ENCODE peak calls at places on chromosomes 4 and X, in eight cellular contexts. Y is cardiac muscle cell, H is HepG2, T is endothelial cell, P is neural crest cell, B is AG10803, I is mucosa of descending colon, A is AG04450. M is an unnamed sample.

GRCh38 chr4:102438873-102439614 is 62.1 kb upstream of the NFKB1 start:
- DNase-seq in Y (no peak), H (peak), T (no peak), P (no peak), B (peak), I (no peak), A (peak), M (peak)

GRCh38 chr4:159272341-159273125 is 169.7 kb downstream of the RAPGEF2 start:
- DNase-seq in Y (no peak), H (no peak), T (no peak), P (no peak), B (no peak), I (no peak), A (peak), M (no peak)

GRCh38 chrX:9466115-9466495 is 1.2 kb downstream of the TBL1X start:
- DNase-seq in Y (peak), H (no peak), T (peak), P (peak), B (peak), I (peak), A (no peak), M (no peak)

GRCh38 chr4:4791299-4791798 is 68.1 kb upstream of the MSX1 start:
- DNase-seq in Y (no peak), H (no peak), T (no peak), P (no peak), B (peak), I (no peak), A (no peak), M (no peak)

GRCh38 chr4:172692701-172693100 is 475.9 kb upstream of the GALNT7 start:
- DNase-seq in Y (no peak), H (no peak), T (no peak), P (no peak), B (no peak), I (no peak), A (no peak), M (no peak)

GRCh38 chr4:76823516-76823915 is 74.4 kb downstream of the SOWAHB start:
- DNase-seq in Y (no peak), H (no peak), T (no peak), P (no peak), B (no peak), I (no peak), A (no peak), M (no peak)

GRCh38 chr4:26568446-26568994 is 15.4 kb upstream of the TBC1D19 start:
- DNase-seq in Y (no peak), H (no peak), T (no peak), P (no peak), B (peak), I (no peak), A (peak), M (peak)

GRCh38 chr4:112266823-112267222 is 18.9 kb downstream of the TIFA start:
- DNase-seq in Y (no peak), H (no peak), T (no peak), P (no peak), B (peak), I (no peak), A (no peak), M (peak)

GRCh38 chr4:26220704-26221103 is 100.1 kb upstream of the RBPJ start:
- DNase-seq in Y (no peak), H (no peak), T (no peak), P (no peak), B (peak), I (no peak), A (peak), M (peak)

GRCh38 chrX:20968996-20969395 is 405.2 kb upstream of the CNKSR2 start:
- DNase-seq in Y (no peak), H (no peak), T (no peak), P (no peak), B (peak), I (no peak), A (no peak), M (no peak)

GRCh38 chr4:154314248-154314647 is 177.4 kb downstream of the DCHS2 start:
- DNase-seq in Y (peak), H (peak), T (no peak), P (no peak), B (peak), I (no peak), A (no peak), M (peak)

GRCh38 chr4:3500634-3501101 is 31.6 kb downstream of the LRPAP1 start:
- DNase-seq in Y (no peak), H (no peak), T (no peak), P (no peak), B (no peak), I (no peak), A (no peak), M (no peak)

GRCh38 chrX:153968754-153969124 is 2.9 kb downstream of the HCFC1 start:
- DNase-seq in Y (peak), H (no peak), T (no peak), P (no peak), B (no peak), I (no peak), A (no peak), M (peak)

GRCh38 chr4:76981649-76982048 is 32.1 kb downstream of the SEPTIN11 start:
- DNase-seq in Y (no peak), H (no peak), T (no peak), P (no peak), B (no peak), I (no peak), A (no peak), M (no peak)

GRCh38 chr4:148216866-148217814 is 225.1 kb downstream of the NR3C2 start:
- DNase-seq in Y (no peak), H (no peak), T (no peak), P (no peak), B (peak), I (no peak), A (no peak), M (no peak)

GRCh38 chr4:3463556-3464348 is 646 bp downstream of the DOK7 start:
- DNase-seq in Y (no peak), H (no peak), T (no peak), P (no peak), B (no peak), I (no peak), A (no peak), M (no peak)

GRCh38 chr4:160811956-160812355 is 1351.8 kb downstream of the FSTL5 start:
- DNase-seq in Y (no peak), H (no peak), T (no peak), P (no peak), B (no peak), I (no peak), A (no peak), M (no peak)

GRCh38 chr4:183508693-183509092 is 3.8 kb downstream of the ING2 start:
- DNase-seq in Y (no peak), H (no peak), T (no peak), P (no peak), B (no peak), I (no peak), A (no peak), M (no peak)

GRCh38 chr4:78754872-78755271 is 21.3 kb upstream of the BMP2K start:
- DNase-seq in Y (no peak), H (no peak), T (no peak), P (no peak), B (no peak), I (no peak), A (no peak), M (no peak)

GRCh38 chr4:184441461-184442392 is 32.6 kb downstream of the IRF2 start:
- DNase-seq in Y (no peak), H (no peak), T (peak), P (no peak), B (peak), I (no peak), A (no peak), M (no peak)

DNA sequence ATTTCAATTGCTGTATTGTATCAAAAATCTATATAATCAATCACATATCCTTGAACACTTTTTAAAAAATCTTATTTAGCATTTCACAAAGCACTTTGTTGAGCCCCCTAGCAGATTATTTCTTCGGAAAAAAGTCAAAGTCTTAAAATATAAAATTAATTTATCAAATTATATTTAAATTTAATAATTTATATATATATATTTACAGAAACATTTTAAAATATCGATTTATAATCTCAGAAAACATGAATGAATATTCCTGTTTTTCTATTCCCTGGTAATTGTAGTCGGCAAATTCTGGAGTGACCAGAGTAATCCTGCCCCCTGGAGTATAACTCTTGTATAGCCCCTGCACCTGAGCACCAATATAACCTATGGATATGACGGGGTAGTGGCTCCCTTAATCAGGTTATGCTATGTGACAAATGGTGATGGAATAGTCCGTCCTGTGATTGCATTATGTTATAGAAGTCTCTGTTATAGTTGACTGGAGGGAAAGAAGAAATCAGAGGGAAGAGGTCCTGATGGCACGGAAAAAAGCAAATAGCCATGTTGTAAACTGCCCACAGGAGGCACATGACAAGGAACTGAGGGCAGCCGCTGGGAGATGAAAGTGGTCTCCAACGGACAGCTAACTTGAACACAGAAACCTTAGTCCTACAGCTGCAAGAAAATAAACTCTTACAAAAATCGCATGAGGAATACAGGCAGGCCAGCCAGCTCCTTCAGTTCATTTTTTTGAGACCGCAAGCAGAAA is 1092.3 kb downstream of the ARAP2 start:
- DNase-seq in Y (peak), H (peak), T (peak), P (peak), B (no peak), I (no peak), A (no peak), M (no peak)
- TF ChIP-seq CTCF in Y (no peak), H (peak), T (peak), P (peak), B (no peak), I (no peak), A (peak), M (peak)

GRCh38 chr4:100495074-100495473 is 22.7 kb downstream of the EMCN start:
- DNase-seq in Y (no peak), H (no peak), T (no peak), P (no peak), B (no peak), I (no peak), A (no peak), M (no peak)
- TF ChIP-seq CTCF in Y (no peak), H (no peak), T (no peak), P (no peak), B (no peak), I (no peak), A (no peak), M (no peak)

GRCh38 chr4:48931459-48931858 is 24.9 kb upstream of the OCIAD2 start:
- DNase-seq in Y (no peak), H (no peak), T (no peak), P (no peak), B (no peak), I (no peak), A (no peak), M (no peak)

GRCh38 chr4:48930654-48931053 is 24.1 kb upstream of the OCIAD2 start:
- DNase-seq in Y (no peak), H (no peak), T (no peak), P (no peak), B (no peak), I (no peak), A (no peak), M (no peak)
- TF ChIP-seq CTCF in Y (no peak), H (no peak), T (no peak), P (no peak), B (no peak), I (no peak), A (no peak), M (no peak)

DNA sequence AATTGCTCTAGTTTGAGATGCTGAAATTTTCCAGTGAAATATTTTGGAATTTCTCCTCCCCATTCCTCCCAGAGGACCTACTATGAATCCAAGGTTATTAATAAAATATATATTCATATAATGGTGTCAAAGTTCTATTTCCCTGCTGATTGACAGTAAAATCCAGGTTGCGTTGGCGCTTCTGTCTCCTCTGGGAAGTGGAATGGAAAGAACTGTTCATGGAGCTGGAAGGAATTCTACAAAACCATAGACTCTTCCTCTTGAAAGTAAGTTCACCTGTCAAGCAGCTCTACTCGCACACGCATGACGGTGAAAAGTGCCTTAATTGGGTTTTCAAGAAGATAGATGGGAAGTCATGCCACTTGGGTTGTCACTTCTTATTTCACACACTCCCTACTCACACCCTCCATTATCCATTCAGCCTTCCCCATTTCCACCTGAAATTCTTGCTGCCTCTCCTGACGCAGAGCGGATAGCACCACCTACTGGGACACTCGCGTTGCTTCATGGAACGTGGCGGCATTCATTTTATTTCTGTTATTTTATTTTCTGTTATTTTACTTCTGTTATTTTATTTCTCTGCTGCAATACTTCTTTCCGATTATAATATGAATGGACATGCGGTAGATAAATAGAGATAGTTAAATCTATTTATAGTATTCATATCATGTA is 351.5 kb downstream of the NLGN4X start:
- DNase-seq in Y (peak), H (peak), T (peak), P (peak), B (peak), I (no peak), A (no peak), M (no peak)
- TF ChIP-seq CTCF in Y (no peak), H (peak), T (peak), P (peak), B (peak), I (no peak), A (no peak), M (peak)

M was measured in HFFc6.